ENCODE peak calls at places on chromosomes 1 and 21, in eight cellular contexts. W is endodermal cell; F is CD8-positive, alpha-beta T cell; P is SJSA1; H is breast epithelium; B is CD8-positive, alpha-beta memory T cell; D is A673; E is AG04450. I is an unnamed sample.

GRCh38 chr1:58893257-58893869 is 109.5 kb upstream of the JUN start:
- DNase-seq in P (no peak), W (no peak), F (no peak), B (no peak), E (no peak), D (no peak), H (no peak), I (no peak)

GRCh38 chr1:156756355-156756754 is 4.9 kb upstream of the HDGF start:
- DNase-seq in B (no peak), W (no peak), D (no peak), E (no peak), F (no peak), H (no peak), P (no peak), I (no peak)

GRCh38 chr21:46203203-46203600 is 18.9 kb upstream of the SPATC1L start:
- DNase-seq in E (no peak), P (no peak), F (no peak), H (no peak), B (peak), D (no peak), W (no peak), I (no peak)

GRCh38 chr1:66729130-66729922 is 22.9 kb upstream of the DYNLT5 start:
- DNase-seq in D (peak), P (no peak), H (no peak), B (no peak), W (no peak), F (no peak), E (no peak), I (peak)

GRCh38 chr1:192577145-192578140 is 1.9 kb downstream of the RGS1 start:
- DNase-seq in H (no peak), D (no peak), P (no peak), F (no peak), W (no peak), B (no peak), E (no peak), I (no peak)

GRCh38 chr21:45051580-45052434 is 22.6 kb upstream of the ADARB1 start:
- DNase-seq in W (no peak), H (no peak), D (no peak), E (no peak), F (no peak), B (peak), P (no peak), I (no peak)

GRCh38 chr1:33428661-33429060 is 2.2 kb downstream of the PHC2 start:
- DNase-seq in P (no peak), W (no peak), F (no peak), H (no peak), E (no peak), B (no peak), D (no peak), I (no peak)

GRCh38 chr1:22048351-22049192 is 3.9 kb upstream of the CDC42 start:
- DNase-seq in W (peak), H (no peak), D (no peak), B (no peak), P (no peak), E (no peak), F (no peak), I (peak)

GRCh38 chr1:169271094-169271493 is 96.5 kb downstream of the NME7 start:
- DNase-seq in P (no peak), D (peak), B (no peak), E (no peak), H (no peak), W (no peak), F (no peak), I (no peak)

GRCh38 chr1:10836726-10837125 is 40.3 kb upstream of the CASZ1 start:
- DNase-seq in B (no peak), F (no peak), W (peak), H (no peak), D (no peak), E (no peak), P (no peak), I (no peak)

GRCh38 chr1:183180213-183180612 is 5.9 kb upstream of the LAMC2 start:
- DNase-seq in W (no peak), P (no peak), B (no peak), H (peak), D (peak), F (no peak), E (peak), I (peak)

GRCh38 chr1:20069932-20070331 is at the start of gene PLA2G5:
- DNase-seq in E (no peak), F (no peak), D (no peak), P (no peak), H (no peak), B (no peak), W (no peak), I (peak)

GRCh38 chr1:214362188-214362882 is 81.4 kb downstream of the SMYD2 start:
- DNase-seq in H (no peak), W (peak), E (no peak), P (no peak), F (no peak), B (no peak), D (no peak), I (no peak)

GRCh38 chr1:28111157-28111556 is 22.7 kb upstream of the EYA3 start:
- DNase-seq in H (no peak), D (no peak), E (no peak), F (no peak), W (no peak), B (no peak), P (no peak), I (no peak)

GRCh38 chr1:57296726-57297252 is 127.1 kb downstream of the DAB1 start:
- DNase-seq in P (no peak), D (no peak), E (no peak), B (no peak), F (no peak), H (no peak), W (no peak), I (no peak)

GRCh38 chr1:915295-916172 is 8.2 kb upstream of the SAMD11 start:
- DNase-seq in W (peak), P (no peak), D (no peak), H (no peak), B (peak), F (no peak), E (no peak), I (no peak)

GRCh38 chr1:207259391-207259790 is 62.1 kb upstream of the CD55 start:
- DNase-seq in E (no peak), B (no peak), F (no peak), W (peak), H (no peak), P (peak), D (no peak), I (no peak)

GRCh38 chr1:28893403-28894102 is 20.8 kb upstream of the EPB41 start:
- DNase-seq in D (peak), E (no peak), P (no peak), B (peak), F (no peak), W (peak), H (no peak), I (peak)

GRCh38 chr1:49200738-49201137 is 424.0 kb upstream of the BEND5 start:
- DNase-seq in E (no peak), H (no peak), B (no peak), P (no peak), F (no peak), W (peak), D (no peak), I (no peak)

GRCh38 chr1:202800742-202801141 is 7.5 kb downstream of the KDM5B start:
- DNase-seq in B (no peak), H (no peak), W (no peak), F (no peak), E (no peak), P (no peak), D (no peak), I (no peak)

GRCh38 chr1:180632326-180633088 is 685 bp downstream of the XPR1 start:
- DNase-seq in H (peak), F (peak), B (peak), P (no peak), E (no peak), W (peak), D (peak), I (peak)

GRCh38 chr1:186812560-186812959 is 16.2 kb upstream of the PLA2G4A start:
- DNase-seq in H (no peak), B (no peak), E (peak), D (no peak), F (no peak), W (no peak), P (no peak), I (peak)

GRCh38 chr1:201172336-201172735 is 18.1 kb upstream of the TMEM9 start:
- DNase-seq in E (no peak), P (no peak), F (no peak), H (no peak), B (no peak), D (no peak), W (no peak), I (no peak)

GRCh38 chr21:46603228-46603627 is 1.7 kb downstream of the S100B start:
- DNase-seq in B (no peak), D (no peak), E (no peak), F (no peak), H (no peak), P (no peak), W (peak), I (no peak)

GRCh38 chr1:92990828-92991227 is 29.6 kb upstream of the DIPK1A start:
- DNase-seq in D (no peak), F (no peak), W (no peak), H (no peak), B (no peak), P (no peak), E (no peak), I (no peak)

GRCh38 chr1:147580200-147580557 is 38.9 kb downstream of the BCL9 start:
- DNase-seq in P (no peak), E (no peak), B (no peak), F (no peak), H (no peak), D (peak), W (no peak), I (no peak)

GRCh38 chr1:116373451-116374339 is 651 bp downstream of the ATP1A1 start:
- DNase-seq in W (peak), F (peak), P (peak), H (peak), B (peak), E (no peak), D (peak), I (peak)

GRCh38 chr1:54227091-54227602 is 27.2 kb downstream of the MRPL37 start:
- DNase-seq in D (no peak), F (no peak), H (no peak), B (no peak), P (peak), E (no peak), W (peak), I (peak)
- H3K4me3 ChIP-seq in D (no peak), F (no peak), H (no peak), B (no peak), P (no peak), E (no peak), W (no peak), I (no peak)

DNA sequence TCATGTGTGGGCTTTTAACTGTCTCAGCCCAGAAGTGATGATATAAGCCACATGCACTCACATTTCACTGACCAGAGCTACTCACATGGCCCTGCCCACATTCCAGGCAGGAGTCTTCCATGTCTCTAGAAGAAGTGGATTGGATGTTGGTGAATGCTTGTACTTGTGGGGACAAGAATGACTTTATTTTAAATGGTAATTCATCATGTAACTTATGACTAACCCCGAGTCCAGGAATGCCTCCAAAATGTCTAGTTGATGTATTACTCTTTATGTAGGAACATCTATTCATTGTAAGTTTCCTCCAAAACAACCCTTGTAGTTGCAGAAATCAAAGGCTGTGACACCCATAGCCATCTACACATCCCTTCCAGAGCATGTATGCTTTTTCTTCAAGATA is 15.7 kb upstream of the CAMK1G start:
- DNase-seq in F (no peak), H (no peak), D (no peak), P (no peak), E (no peak), B (no peak), W (no peak), I (no peak)
- H3K4me3 ChIP-seq in F (no peak), H (no peak), D (no peak), P (no peak), E (no peak), B (no peak), W (no peak), I (no peak)

GRCh38 chr1:237171564-237172485 is 129.8 kb downstream of the RYR2 start:
- DNase-seq in P (no peak), D (peak), F (no peak), W (no peak), B (no peak), H (no peak), E (no peak), I (no peak)
- H3K4me3 ChIP-seq in P (no peak), D (no peak), F (no peak), W (no peak), B (no peak), H (no peak), E (no peak), I (no peak)

GRCh38 chr1:64928325-64928724 is 38.0 kb downstream of the JAK1 start:
- DNase-seq in D (no peak), P (no peak), W (no peak), F (no peak), B (no peak), E (no peak), H (no peak), I (no peak)
- H3K4me3 ChIP-seq in D (no peak), P (no peak), W (no peak), F (no peak), B (no peak), E (no peak), H (no peak), I (no peak)

DNA sequence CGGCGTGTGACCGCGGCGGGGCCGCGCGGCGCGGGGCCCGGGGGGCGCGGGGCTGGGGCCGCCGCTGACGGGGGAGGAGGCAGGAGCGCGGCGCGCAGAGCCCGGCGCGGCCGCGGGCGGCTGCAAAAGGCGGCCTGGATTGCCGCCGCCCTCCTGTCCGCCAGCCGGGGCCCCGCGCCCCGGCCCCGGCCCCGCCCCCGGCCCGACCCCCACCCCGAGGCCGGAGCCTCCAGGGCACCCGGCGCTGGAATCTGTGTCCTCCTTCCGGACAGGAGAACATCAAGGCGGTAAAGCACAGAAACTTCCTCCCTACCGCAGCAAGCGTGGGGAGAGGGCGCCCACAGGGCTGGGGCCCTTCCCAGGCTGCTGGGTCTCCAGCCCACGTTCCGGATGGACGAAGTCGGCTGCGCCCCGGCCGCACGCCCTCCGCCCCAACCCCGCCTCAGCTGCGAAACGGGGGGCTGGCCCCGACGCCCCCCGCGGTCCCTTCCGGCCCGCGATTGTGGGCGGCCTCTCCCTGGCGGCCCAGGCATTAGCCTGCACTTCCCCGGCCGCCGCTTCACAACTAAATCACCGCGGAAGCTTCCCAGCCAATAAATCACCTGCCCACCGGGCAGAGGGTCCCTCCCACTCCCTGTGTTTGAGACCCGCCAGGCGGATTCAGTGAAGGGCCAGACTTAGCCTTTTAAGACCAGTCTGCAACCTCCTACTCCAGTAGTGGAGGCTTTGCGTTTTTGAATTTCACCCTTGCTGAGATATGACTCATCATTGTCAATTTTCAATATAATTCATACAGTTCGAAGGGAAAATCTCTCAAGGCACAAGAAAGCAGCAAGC is 106.0 kb downstream of the SLC45A1 start:
- DNase-seq in E (no peak), W (peak), P (peak), H (no peak), B (peak), D (peak), F (peak), I (peak)
- H3K4me3 ChIP-seq in E (peak), W (peak), P (peak), H (peak), B (peak), D (peak), F (peak), I (peak)

DNA sequence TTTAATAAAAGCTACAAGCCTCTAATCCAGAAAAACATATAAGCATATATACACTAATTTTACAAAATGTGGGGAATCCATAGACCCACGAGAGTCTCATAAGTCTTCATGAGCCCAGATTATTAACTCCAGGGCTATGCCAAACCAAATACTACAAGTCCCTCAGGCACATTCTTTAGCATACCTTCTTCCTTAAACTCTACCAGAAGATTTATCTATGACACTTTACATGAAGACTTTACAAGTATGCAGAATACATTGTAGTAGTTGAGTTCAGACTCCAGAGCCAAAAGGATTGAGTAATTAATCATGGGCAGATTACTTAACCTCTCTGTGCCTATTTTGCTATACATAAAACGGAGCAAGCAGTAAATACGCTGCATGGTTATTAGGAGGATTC is 793.7 kb upstream of the ADGRL2 start:
- DNase-seq in B (no peak), F (no peak), W (no peak), D (no peak), H (no peak), P (no peak), E (no peak), I (no peak)
- H3K4me3 ChIP-seq in B (no peak), F (no peak), W (no peak), D (no peak), H (no peak), P (no peak), E (no peak), I (no peak)

GRCh38 chr1:25023190-25023578 is 93.1 kb upstream of the RUNX3 start:
- DNase-seq in E (no peak), D (no peak), W (no peak), B (no peak), H (no peak), F (no peak), P (no peak), I (no peak)
- H3K4me3 ChIP-seq in E (no peak), D (no peak), W (no peak), B (peak), H (no peak), F (peak), P (no peak), I (no peak)